ENCODE peak calls at places on chromosomes 1 and 21, in six cellular contexts. Q is activated T-cell treated with anti-CD3 and anti-CD28 coated beads for 24 hours, E is pancreas, W is PC-3, U is DMS79, M is NCI-H446 treated with DMSO at 0.1 percent for 48 hours. O is an unnamed sample.

GRCh38 chr1:18899363-18900049 is 2.8 kb downstream of the ALDH4A1 start:
- DNase-seq in Q (no peak), E (no peak), W (no peak), U (no peak), M (no peak), O (no peak)

GRCh38 chr1:203463469-203464062 is 12.0 kb upstream of the PRELP start:
- DNase-seq in Q (no peak), E (no peak), W (peak; percentile 10), U (no peak), M (peak; percentile 23), O (no peak)

GRCh38 chr1:167169642-167170041 is 51.0 kb upstream of the POU2F1 start:
- DNase-seq in Q (no peak), E (no peak), W (peak; percentile 49), U (no peak), M (no peak), O (no peak)

GRCh38 chr1:164824542-164824941 is 265.6 kb downstream of the PBX1 start:
- DNase-seq in Q (no peak), E (no peak), W (no peak), U (no peak), M (no peak), O (no peak)

GRCh38 chr1:78553859-78554258 is 63.1 kb downstream of the PTGFR start:
- DNase-seq in Q (no peak), E (no peak), W (peak; percentile 37), U (no peak), M (no peak), O (no peak)

GRCh38 chr1:67791686-67792475 is 41.4 kb downstream of the GNG12 start:
- DNase-seq in Q (no peak), E (no peak), W (peak; percentile 86), U (no peak), M (peak; percentile 51), O (no peak)

GRCh38 chr1:47384083-47384482 is 32.0 kb upstream of the FOXE3 start:
- DNase-seq in Q (no peak), E (no peak), W (no peak), U (no peak), M (no peak), O (no peak)

GRCh38 chr1:158027485-158027884 is 34.0 kb downstream of the KIRREL1 start:
- DNase-seq in Q (no peak), E (no peak), W (no peak), U (no peak), M (no peak), O (no peak)

GRCh38 chr1:24606621-24607020 is 36.5 kb upstream of the SRRM1 start:
- DNase-seq in Q (no peak), E (no peak), W (peak; percentile 15), U (no peak), M (no peak), O (no peak)

GRCh38 chr1:63928197-63929105 is 154.6 kb downstream of the ROR1 start:
- DNase-seq in Q (no peak), E (no peak), W (no peak), U (no peak), M (peak; percentile 95), O (no peak)

GRCh38 chr21:32474179-32475059 is 61.9 kb downstream of the EVA1C start:
- DNase-seq in Q (no peak), E (no peak), W (peak; percentile 6), U (no peak), M (no peak), O (no peak)

GRCh38 chr1:232369451-232369850 is 260.5 kb downstream of the SIPA1L2 start:
- DNase-seq in Q (no peak), E (no peak), W (no peak), U (no peak), M (no peak), O (no peak)

GRCh38 chr1:15728937-15729657 is 7.0 kb upstream of the SLC25A34 start:
- DNase-seq in Q (no peak), E (peak; percentile 54), W (no peak), U (no peak), M (no peak), O (no peak)

O was measured in cerebellar nuclear complex.